ENCODE peak calls at places on chromosomes 5 and 9, in four cellular contexts. E is WTC11, P is K562, A is SK-N-SH. J is an unnamed sample.

GRCh38 chr5:141811287-141812155 is 66.7 kb downstream of the PCDH1 start:
- DNase-seq in E (peak), P (peak), A (peak), J (peak)

GRCh38 chr5:180594311-180595045 is 3.2 kb upstream of the SCGB3A1 start:
- DNase-seq in A (peak), P (peak), E (no peak), J (no peak)

GRCh38 chr9:121196389-121196788 is 5.3 kb downstream of the RAB14 start:
- DNase-seq in A (peak), E (no peak), P (peak), J (no peak)

GRCh38 chr9:134617246-134617645 is 24.4 kb upstream of the COL5A1 start:
- DNase-seq in E (no peak), A (no peak), P (no peak), J (no peak)

GRCh38 chr9:109315889-109316640 is 4.8 kb downstream of the EPB41L4B start:
- DNase-seq in E (no peak), P (no peak), A (no peak), J (peak)

GRCh38 chr9:5436441-5436840 is 1.3 kb downstream of the PLGRKT start:
- DNase-seq in P (no peak), A (no peak), E (no peak), J (no peak)

GRCh38 chr5:109805882-109806281 is 116.2 kb downstream of the MAN2A1 start:
- DNase-seq in P (peak), E (peak), A (no peak), J (no peak)

GRCh38 chr5:110377411-110378392 is 348.8 kb downstream of the TMEM232 start:
- DNase-seq in A (no peak), P (no peak), E (no peak), J (no peak)

GRCh38 chr5:1039706-1040260 is 31.2 kb downstream of the NKD2 start:
- DNase-seq in P (no peak), E (no peak), A (no peak), J (no peak)

GRCh38 chr5:78215565-78215964 is 78.9 kb downstream of the AP3B1 start:
- DNase-seq in E (no peak), P (no peak), A (no peak), J (no peak)

GRCh38 chr5:132775439-132776076 is 1.5 kb downstream of the SEPTIN8 start:
- DNase-seq in A (no peak), E (no peak), P (no peak), J (no peak)

GRCh38 chr9:114275246-114275994 is 47.5 kb upstream of the ORM1 start:
- DNase-seq in A (no peak), P (no peak), E (peak), J (no peak)

GRCh38 chr9:128771094-128771721 is 519 bp downstream of the ZER1 start:
- DNase-seq in P (peak), A (no peak), E (no peak), J (no peak)

GRCh38 chr5:162132348-162132747 is 64.8 kb downstream of the GABRG2 start:
- DNase-seq in P (no peak), A (no peak), E (no peak), J (no peak)

GRCh38 chr5:39506216-39506615 is 81.4 kb upstream of the DAB2 start:
- DNase-seq in E (no peak), P (no peak), A (no peak), J (no peak)

GRCh38 chr5:159410480-159410879 is 80.2 kb upstream of the IL12B start:
- DNase-seq in P (no peak), A (no peak), E (no peak), J (no peak)

GRCh38 chr5:159409801-159410200 is 79.5 kb upstream of the IL12B start:
- DNase-seq in A (no peak), P (no peak), E (no peak), J (no peak)

GRCh38 chr5:159415301-159415937 is 85.1 kb upstream of the IL12B start:
- DNase-seq in E (no peak), A (no peak), P (no peak), J (no peak)

GRCh38 chr5:159414021-159414420 is 83.7 kb upstream of the IL12B start:
- DNase-seq in P (no peak), A (no peak), E (no peak), J (no peak)

DNA sequence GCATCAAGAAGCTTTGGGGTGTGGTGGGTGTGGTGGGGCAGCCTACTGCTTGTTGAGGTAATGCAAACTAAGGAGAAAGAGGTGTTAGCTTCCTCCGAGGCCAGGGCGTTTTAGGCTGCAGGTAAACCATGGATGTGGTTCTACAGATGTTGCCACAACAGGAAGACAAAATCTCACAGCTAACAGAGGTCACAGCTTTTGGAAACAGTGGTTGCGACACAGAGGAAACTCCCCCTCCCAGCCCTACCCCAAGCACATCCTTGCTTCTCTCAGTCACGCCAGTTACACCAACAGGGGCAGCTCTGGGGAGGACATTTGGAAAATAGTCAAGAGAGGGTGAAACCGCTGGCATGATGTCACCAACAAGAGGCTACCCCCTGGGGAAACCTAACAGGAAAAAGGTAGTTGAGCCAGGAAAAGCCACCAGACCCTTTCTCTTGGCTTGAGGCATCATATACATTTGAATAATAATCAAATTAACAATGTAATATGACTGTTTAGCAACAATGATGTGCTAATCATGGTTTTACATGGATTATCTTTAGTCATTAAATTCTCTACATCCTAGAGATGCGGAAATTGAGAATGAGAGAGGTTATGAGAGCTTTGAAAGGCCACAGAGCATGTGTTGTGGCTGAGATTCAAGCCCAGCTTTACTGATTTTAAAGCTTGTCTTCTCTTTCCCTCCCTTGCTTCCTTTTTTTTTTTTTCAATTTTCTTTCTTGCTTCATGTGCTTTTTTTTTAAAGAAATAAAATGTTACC is 82.2 kb upstream of the IL12B start:
- DNase-seq in A (no peak), P (no peak), E (no peak), J (no peak)
- TF ChIP-seq FOXJ3 in A (no peak), P (no peak), E (no peak), J (no peak)

DNA sequence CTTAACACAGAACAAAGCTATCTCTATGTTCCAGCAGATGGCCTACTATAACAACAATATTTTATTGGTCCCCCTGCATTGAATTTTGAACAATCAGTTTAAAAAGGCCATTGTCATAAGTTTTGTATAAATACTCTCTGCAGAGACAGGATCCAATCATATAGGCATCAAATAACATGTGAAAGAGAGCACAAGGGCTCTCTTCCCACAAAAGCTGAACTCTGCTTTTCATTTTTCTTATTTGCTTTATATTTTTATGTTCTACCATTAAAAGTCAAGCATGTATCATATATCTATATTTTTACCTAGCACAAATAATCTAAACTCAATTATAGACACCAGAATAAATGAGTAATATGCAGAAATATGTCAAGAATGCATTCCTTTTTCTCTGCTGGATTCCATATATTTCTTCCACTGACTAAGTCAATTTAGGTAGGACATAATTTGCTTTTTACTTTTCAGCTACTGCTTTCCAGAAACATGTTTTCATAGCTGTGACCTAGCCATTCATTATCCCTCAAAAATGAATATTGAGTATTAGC is 143.6 kb downstream of the CDH9 start:
- DNase-seq in P (no peak), A (no peak), E (no peak), J (no peak)
- TF ChIP-seq FOXJ3 in P (no peak), A (no peak), E (no peak), J (no peak)

GRCh38 chr5:173328896-173329369 is 719 bp upstream of the STC2 start:
- DNase-seq in A (no peak), E (peak), P (no peak), J (peak)
- TF ChIP-seq FOXJ3 in A (no peak), E (no peak), P (no peak), J (no peak)

GRCh38 chr9:101508203-101508602 is 25.4 kb upstream of the RNF20 start:
- DNase-seq in A (no peak), E (no peak), P (no peak), J (no peak)
- TF ChIP-seq FOXJ3 in A (no peak), E (no peak), P (no peak), J (no peak)

GRCh38 chr5:53322257-53322656 is 158.2 kb upstream of the FST start:
- DNase-seq in P (no peak), A (no peak), E (no peak), J (no peak)

GRCh38 chr5:53321073-53321472 is 159.4 kb upstream of the FST start:
- DNase-seq in P (no peak), A (no peak), E (no peak), J (no peak)

GRCh38 chr5:53321721-53322120 is 158.7 kb upstream of the FST start:
- DNase-seq in P (no peak), A (no peak), E (no peak), J (no peak)

GRCh38 chr5:53318303-53318702 is 162.1 kb upstream of the FST start:
- DNase-seq in P (peak), E (no peak), A (no peak), J (no peak)

DNA sequence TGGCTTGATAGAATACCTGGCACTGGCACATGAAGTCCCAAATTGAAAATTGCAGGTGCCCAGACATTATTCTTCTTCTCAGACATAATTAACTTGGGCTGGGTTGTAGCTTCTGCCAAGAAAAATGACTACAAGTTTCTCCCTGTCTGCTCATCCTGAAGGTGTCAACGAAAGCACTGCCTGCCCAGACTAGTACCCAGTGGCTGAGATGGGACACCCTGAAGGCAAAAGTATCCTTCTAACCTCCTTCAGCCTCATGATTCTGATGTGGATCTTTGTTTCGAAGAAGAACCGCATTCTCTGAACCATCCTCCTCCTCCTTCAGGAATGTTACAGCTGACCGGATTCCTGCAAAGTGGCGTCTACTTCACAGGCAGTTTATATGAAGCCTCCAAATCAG is 161.1 kb upstream of the FST start:
- DNase-seq in E (no peak), A (no peak), P (no peak), J (no peak)
- TF ChIP-seq FOXJ3 in E (no peak), A (no peak), P (no peak), J (no peak)

DNA sequence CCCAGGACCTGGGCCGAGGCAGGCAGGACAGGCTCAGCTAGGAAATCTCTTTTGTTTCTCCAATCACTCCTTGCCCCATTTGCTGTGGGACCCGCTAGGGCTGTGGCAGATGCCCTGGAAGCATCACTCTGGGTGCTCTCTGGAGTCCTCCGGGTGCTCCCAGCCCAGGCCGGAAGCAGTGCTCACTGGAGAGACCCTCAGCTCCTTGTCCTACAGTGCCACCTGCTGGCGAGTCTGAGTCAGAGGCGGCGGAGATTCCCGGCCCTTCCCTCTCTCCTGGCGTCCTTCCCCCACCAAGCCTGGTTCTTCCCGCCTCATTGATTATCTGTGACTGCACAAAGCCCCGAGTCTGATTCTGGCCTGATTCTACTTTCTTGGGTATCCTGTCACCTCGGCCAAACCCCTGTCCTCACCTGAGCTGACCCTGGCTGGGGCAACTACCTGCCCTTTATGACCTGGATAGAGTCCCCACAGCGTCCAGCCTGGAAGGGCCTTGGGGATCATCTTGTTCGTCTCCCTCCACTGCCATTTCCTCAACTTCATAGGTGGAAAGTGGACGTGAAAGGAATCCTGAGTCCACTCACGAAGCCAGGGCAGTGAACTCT is 7.3 kb upstream of the BARHL1 start:
- DNase-seq in P (peak), A (peak), E (peak), J (peak)
- TF ChIP-seq FOXJ3 in P (no peak), A (no peak), E (no peak), J (no peak)

DNA sequence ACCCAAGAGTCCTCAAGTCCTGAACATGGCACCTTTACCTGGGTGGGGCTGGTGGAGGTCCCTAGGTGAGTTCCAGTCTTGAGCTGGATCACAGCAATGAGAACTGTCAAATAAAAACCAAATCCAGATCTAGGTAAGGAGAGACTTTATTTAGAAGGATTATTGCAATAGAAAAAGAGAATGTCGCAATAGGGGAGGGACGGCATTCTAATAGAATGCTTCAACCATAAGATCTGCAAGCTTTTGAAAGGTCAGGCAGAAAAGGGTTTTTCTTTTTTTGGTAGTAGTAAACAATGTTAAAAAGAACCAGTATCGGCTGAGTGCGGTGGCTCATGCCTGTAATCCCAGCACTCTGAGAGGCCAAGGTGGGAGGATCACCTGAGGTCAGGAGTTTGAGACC is 5.2 kb upstream of the GCNT1 start:
- DNase-seq in P (no peak), A (no peak), E (no peak), J (no peak)
- TF ChIP-seq FOXJ3 in P (no peak), A (no peak), E (no peak), J (no peak)

DNA sequence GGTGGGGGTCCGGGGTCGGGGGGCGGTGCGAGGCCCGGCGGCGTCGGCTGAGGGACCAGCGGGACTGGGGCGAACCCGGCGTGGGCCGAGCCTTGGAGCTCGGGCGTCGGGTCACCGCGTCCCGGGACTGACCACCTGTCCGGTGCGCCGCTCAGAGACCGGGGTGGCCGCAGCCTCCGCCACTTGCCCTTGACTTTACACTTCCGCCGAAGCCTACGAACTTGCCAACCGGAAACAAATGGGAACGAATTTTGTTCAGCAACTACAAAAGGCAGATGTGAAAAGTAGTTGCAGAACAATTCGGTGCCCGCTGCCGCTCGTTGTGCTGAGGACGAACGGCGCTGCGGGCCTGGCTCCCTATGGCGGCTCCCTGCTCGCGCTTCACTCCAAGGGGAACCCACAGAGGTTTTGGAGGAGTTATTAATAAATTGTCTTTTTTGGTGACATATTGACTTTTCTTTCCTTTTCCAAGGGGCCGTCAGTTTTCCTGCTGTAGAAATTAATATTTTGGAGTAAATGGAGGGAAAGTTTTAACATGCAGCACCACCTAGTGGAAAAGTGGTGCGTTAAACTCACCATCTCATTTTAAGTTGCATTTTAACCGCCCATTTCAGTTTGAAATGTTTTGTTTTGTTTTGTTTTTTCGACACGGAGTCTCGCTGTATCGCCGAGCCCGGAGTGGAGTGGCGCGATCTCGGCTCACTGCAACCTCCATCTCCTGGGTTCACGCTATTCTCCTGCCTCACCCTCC is 490 bp downstream of the PCBD2 start:
- DNase-seq in E (no peak), P (peak), A (peak), J (peak)
- TF ChIP-seq FOXJ3 in E (no peak), P (no peak), A (no peak), J (no peak)

GRCh38 chr5:171946382-171946781 is 60.1 kb downstream of the FBXW11 start:
- DNase-seq in A (no peak), P (no peak), E (no peak), J (no peak)
- TF ChIP-seq FOXJ3 in A (no peak), P (no peak), E (no peak), J (no peak)